ENCODE peak calls at places on chromosomes 12 and 14, in six cellular contexts. One of them, this sample, is unnamed.

GRCh38 chr14:93528884-93529558 is 98.3 kb downstream of the UNC79 start:
- DNase-seq in HCT116: no peak
- DNase-seq in tibial nerve: no peak
- DNase-seq in spleen: no peak
- DNase-seq in heart left ventricle: no peak
- DNase-seq in uterus: no peak
- DNase-seq in this sample: no peak

GRCh38 chr12:68094645-68095395 is 64.7 kb downstream of the IFNG start:
- DNase-seq in HCT116: no peak
- DNase-seq in spleen: no peak
- DNase-seq in tibial nerve: no peak
- DNase-seq in heart left ventricle: no peak
- DNase-seq in uterus: no peak
- DNase-seq in this sample: no peak

GRCh38 chr14:95432152-95433093 is 84.0 kb downstream of the SYNE3 start:
- DNase-seq in tibial nerve: peak
- DNase-seq in uterus: peak
- DNase-seq in HCT116: no peak
- DNase-seq in spleen: no peak
- DNase-seq in heart left ventricle: peak
- DNase-seq in this sample: no peak

GRCh38 chr14:63454863-63455622 is 88.1 kb downstream of the PPP2R5E start:
- DNase-seq in tibial nerve: no peak
- DNase-seq in uterus: no peak
- DNase-seq in heart left ventricle: peak
- DNase-seq in spleen: no peak
- DNase-seq in HCT116: no peak
- DNase-seq in this sample: no peak

GRCh38 chr12:52813203-52813819 is 605 bp downstream of the KRT4 start:
- DNase-seq in heart left ventricle: no peak
- DNase-seq in spleen: peak
- DNase-seq in uterus: no peak
- DNase-seq in tibial nerve: no peak
- DNase-seq in HCT116: no peak
- DNase-seq in this sample: no peak

GRCh38 chr12:57008113-57008687 is 1.9 kb upstream of the ZBTB39 start:
- DNase-seq in uterus: no peak
- DNase-seq in tibial nerve: no peak
- DNase-seq in spleen: no peak
- DNase-seq in HCT116: peak
- DNase-seq in heart left ventricle: no peak
- DNase-seq in this sample: no peak

GRCh38 chr12:16385779-16386646 is 38.6 kb downstream of the MGST1 start:
- DNase-seq in heart left ventricle: no peak
- DNase-seq in uterus: peak
- DNase-seq in HCT116: no peak
- DNase-seq in tibial nerve: peak
- DNase-seq in spleen: no peak
- DNase-seq in this sample: no peak

GRCh38 chr14:23237772-23238594 is at the start of gene RNF212B:
- DNase-seq in uterus: peak
- DNase-seq in HCT116: peak
- DNase-seq in spleen: peak
- DNase-seq in heart left ventricle: peak
- DNase-seq in tibial nerve: peak
- DNase-seq in this sample: peak

GRCh38 chr14:68882235-68882634 is 89.4 kb upstream of the ZFP36L1 start:
- DNase-seq in spleen: no peak
- DNase-seq in heart left ventricle: no peak
- DNase-seq in HCT116: no peak
- DNase-seq in uterus: no peak
- DNase-seq in tibial nerve: no peak
- DNase-seq in this sample: no peak

GRCh38 chr12:79884401-79885006 is 50.4 kb downstream of the PPP1R12A start:
- DNase-seq in uterus: no peak
- DNase-seq in spleen: no peak
- DNase-seq in tibial nerve: no peak
- DNase-seq in HCT116: no peak
- DNase-seq in heart left ventricle: no peak
- DNase-seq in this sample: no peak

GRCh38 chr12:82596484-82596883 is 90.2 kb upstream of the TMTC2 start:
- DNase-seq in heart left ventricle: no peak
- DNase-seq in spleen: no peak
- DNase-seq in HCT116: no peak
- DNase-seq in uterus: no peak
- DNase-seq in tibial nerve: no peak
- DNase-seq in this sample: no peak

GRCh38 chr12:67452119-67452805 is 183.1 kb downstream of the CAND1 start:
- DNase-seq in spleen: no peak
- DNase-seq in heart left ventricle: no peak
- DNase-seq in HCT116: no peak
- DNase-seq in uterus: no peak
- DNase-seq in tibial nerve: no peak
- DNase-seq in this sample: no peak

GRCh38 chr12:117152793-117153775 is 37.2 kb downstream of the FBXO21 start:
- DNase-seq in tibial nerve: no peak
- DNase-seq in heart left ventricle: peak
- DNase-seq in HCT116: no peak
- DNase-seq in uterus: no peak
- DNase-seq in spleen: no peak
- DNase-seq in this sample: peak

GRCh38 chr14:95545769-95546168 is 10.9 kb downstream of the GLRX5 start:
- DNase-seq in tibial nerve: no peak
- DNase-seq in uterus: no peak
- DNase-seq in spleen: no peak
- DNase-seq in HCT116: peak
- DNase-seq in heart left ventricle: no peak
- DNase-seq in this sample: no peak

GRCh38 chr12:52266514-52266913 is 7.9 kb upstream of the KRT86 start:
- DNase-seq in tibial nerve: no peak
- DNase-seq in heart left ventricle: no peak
- DNase-seq in spleen: no peak
- DNase-seq in uterus: no peak
- DNase-seq in HCT116: no peak
- DNase-seq in this sample: no peak

GRCh38 chr14:66076166-66076565 is 410.0 kb upstream of the CCDC196 start:
- DNase-seq in uterus: no peak
- DNase-seq in HCT116: no peak
- DNase-seq in heart left ventricle: no peak
- DNase-seq in spleen: no peak
- DNase-seq in tibial nerve: no peak
- DNase-seq in this sample: no peak

DNA sequence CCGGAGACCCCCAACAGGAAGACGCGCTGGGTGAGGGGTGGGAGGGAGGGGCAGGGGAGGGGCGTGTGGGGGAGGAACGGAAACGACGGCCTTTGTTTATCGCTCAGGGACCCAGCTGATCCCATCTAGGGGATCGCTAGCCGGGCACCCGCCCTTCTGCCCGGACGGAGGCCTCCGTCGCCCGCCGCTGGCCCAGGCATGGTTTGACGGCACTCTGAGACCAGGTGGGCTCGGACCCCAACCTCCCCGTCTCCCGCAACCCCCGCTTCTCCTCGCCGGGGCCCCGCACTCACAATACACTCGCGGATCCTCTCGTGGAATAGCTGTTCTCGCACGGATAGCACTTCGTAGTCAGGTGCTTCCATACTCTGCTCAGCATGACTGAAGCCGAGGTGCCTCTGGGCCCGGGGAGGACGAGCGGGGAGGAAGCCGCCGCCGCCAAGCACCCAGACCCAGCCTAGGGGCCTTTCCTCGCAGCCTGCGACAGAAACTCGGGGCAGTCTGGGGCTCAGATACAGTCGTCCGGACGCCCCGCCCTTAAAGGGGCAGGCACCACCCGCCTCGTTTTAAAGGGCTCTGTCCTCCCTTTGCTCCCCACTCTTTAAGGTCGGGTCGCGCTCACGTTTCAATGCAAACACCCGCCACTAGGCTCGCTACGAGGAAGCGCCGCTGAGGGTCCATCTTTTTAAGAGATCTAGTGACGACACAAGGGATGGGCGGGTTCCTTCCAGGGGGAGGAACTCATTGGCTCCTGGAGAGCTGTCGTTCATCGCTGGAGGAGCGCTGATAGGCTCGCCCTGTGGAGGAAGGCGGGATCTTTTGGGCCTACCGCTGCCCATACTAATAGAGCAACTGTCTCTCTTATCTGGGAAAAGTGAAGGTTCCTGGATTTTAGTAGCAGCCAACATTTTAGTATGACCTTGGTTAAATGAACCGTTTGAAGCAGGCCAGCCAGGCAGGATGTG is at the start of gene LMBR1L:
- DNase-seq in spleen: peak
- DNase-seq in tibial nerve: peak
- DNase-seq in heart left ventricle: peak
- DNase-seq in HCT116: peak
- DNase-seq in uterus: peak
- DNase-seq in this sample: peak
- TF ChIP-seq POLR2A in spleen: peak
- TF ChIP-seq POLR2A in tibial nerve: peak
- TF ChIP-seq POLR2A in heart left ventricle: peak
- TF ChIP-seq POLR2A in HCT116: peak
- TF ChIP-seq POLR2A in uterus: peak
- TF ChIP-seq POLR2A in this sample: peak

DNA sequence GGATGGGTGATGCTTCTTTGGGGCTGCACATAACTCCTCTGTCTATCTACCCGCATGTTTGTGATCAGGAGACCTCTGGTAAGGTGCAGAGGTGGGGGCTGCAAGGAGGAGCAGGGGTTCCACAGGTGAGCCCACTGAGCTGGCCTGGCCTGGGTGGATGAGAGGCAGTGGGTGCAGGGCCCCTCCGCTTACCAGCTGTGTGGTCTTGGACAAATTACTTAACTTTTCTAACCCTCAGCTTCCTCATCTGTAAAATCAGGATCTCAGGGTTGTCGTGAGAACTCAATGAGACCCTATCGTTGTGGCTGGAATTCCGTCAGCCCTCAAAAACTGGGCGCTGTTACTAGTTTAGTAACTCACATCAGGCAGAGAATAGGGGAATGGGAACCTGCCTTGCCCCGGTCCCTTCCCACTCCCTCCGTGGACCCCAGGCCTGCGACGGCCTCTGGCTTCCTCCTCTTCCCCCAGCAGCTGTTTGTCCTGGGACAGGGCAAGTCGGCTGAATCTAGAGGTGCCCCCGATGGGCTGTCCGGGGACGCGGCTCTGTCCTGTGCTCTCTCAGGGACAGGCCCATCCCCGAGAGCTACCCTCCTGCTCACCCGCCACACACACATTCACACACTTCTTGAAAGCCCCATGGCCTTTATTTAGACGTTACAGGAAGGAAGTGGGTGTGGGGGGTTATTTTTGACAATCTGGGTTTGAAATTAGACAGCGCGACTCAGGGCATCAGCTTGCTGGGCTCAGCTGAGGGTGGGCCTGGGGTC is 7.6 kb downstream of the PTPN6 start:
- DNase-seq in spleen: peak
- DNase-seq in uterus: no peak
- DNase-seq in tibial nerve: no peak
- DNase-seq in HCT116: no peak
- DNase-seq in heart left ventricle: peak
- DNase-seq in this sample: no peak
- TF ChIP-seq POLR2A in spleen: peak
- TF ChIP-seq POLR2A in uterus: no peak
- TF ChIP-seq POLR2A in tibial nerve: no peak
- TF ChIP-seq POLR2A in HCT116: no peak
- TF ChIP-seq POLR2A in heart left ventricle: peak
- TF ChIP-seq POLR2A in this sample: no peak

GRCh38 chr12:48350249-48351021 is at the start of gene ZNF641:
- DNase-seq in spleen: peak
- DNase-seq in tibial nerve: peak
- DNase-seq in HCT116: no peak
- DNase-seq in heart left ventricle: peak
- DNase-seq in uterus: peak
- DNase-seq in this sample: peak
- TF ChIP-seq POLR2A in spleen: no peak
- TF ChIP-seq POLR2A in tibial nerve: peak
- TF ChIP-seq POLR2A in HCT116: peak
- TF ChIP-seq POLR2A in heart left ventricle: peak
- TF ChIP-seq POLR2A in uterus: peak
- TF ChIP-seq POLR2A in this sample: no peak

DNA sequence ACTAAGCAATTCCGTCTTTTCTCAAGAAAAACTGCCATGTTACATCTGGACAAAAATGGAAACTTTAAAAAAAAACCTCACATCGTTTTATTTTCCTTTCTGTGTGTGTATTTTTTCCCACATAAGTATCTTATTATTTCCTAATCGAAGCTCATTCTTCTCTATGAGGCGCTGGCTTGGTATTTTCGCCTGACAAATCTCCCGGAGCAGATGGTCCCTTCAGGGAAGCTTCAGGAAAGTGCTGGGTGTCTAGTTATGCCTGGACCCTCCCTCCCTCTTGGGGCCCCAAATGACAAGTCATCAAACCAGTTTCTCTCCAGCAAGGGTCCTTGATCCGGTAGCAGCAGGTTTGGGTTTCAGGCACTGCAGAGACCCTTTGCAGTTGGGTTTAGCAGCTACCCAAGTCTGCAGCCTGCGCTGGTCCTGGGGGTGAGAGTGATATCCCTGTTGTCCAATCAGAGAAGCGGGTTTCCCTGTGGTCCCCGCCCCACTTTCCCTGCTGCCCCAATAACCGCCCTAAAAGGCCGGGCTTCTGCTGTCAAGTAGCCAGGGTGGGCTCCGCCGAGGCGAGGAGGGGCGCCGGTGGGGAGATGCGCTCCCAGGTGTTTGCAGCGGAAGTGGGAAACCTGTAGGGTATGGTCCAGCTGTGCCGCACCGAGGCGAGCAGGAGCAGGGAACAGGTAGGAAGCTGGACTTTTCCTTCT is at the start of gene CNTN1:
- DNase-seq in HCT116: peak
- DNase-seq in uterus: peak
- DNase-seq in tibial nerve: peak
- DNase-seq in spleen: peak
- DNase-seq in heart left ventricle: no peak
- DNase-seq in this sample: peak
- TF ChIP-seq POLR2A in HCT116: no peak
- TF ChIP-seq POLR2A in uterus: no peak
- TF ChIP-seq POLR2A in tibial nerve: no peak
- TF ChIP-seq POLR2A in spleen: no peak
- TF ChIP-seq POLR2A in heart left ventricle: no peak
- TF ChIP-seq POLR2A in this sample: no peak

GRCh38 chr14:89040080-89040437 is 215.6 kb downstream of the TTC8 start:
- DNase-seq in HCT116: no peak
- DNase-seq in uterus: no peak
- DNase-seq in spleen: no peak
- DNase-seq in tibial nerve: no peak
- DNase-seq in heart left ventricle: no peak
- DNase-seq in this sample: no peak

GRCh38 chr14:89042021-89042420 is 217.6 kb downstream of the TTC8 start:
- DNase-seq in spleen: no peak
- DNase-seq in heart left ventricle: no peak
- DNase-seq in HCT116: no peak
- DNase-seq in tibial nerve: no peak
- DNase-seq in uterus: no peak
- DNase-seq in this sample: no peak

GRCh38 chr14:89037065-89037464 is 212.6 kb downstream of the TTC8 start:
- DNase-seq in tibial nerve: no peak
- DNase-seq in uterus: no peak
- DNase-seq in heart left ventricle: no peak
- DNase-seq in HCT116: no peak
- DNase-seq in spleen: no peak
- DNase-seq in this sample: no peak

GRCh38 chr14:89041245-89041585 is 216.8 kb downstream of the TTC8 start:
- DNase-seq in heart left ventricle: no peak
- DNase-seq in uterus: no peak
- DNase-seq in spleen: no peak
- DNase-seq in tibial nerve: no peak
- DNase-seq in HCT116: peak
- DNase-seq in this sample: no peak

GRCh38 chr14:89040438-89041244 is 216.2 kb downstream of the TTC8 start:
- DNase-seq in spleen: peak
- DNase-seq in heart left ventricle: peak
- DNase-seq in HCT116: peak
- DNase-seq in tibial nerve: peak
- DNase-seq in uterus: peak
- DNase-seq in this sample: peak
- TF ChIP-seq POLR2A in spleen: no peak
- TF ChIP-seq POLR2A in heart left ventricle: no peak
- TF ChIP-seq POLR2A in HCT116: no peak
- TF ChIP-seq POLR2A in tibial nerve: no peak
- TF ChIP-seq POLR2A in uterus: no peak
- TF ChIP-seq POLR2A in this sample: no peak

This sample was measured in lower leg skin.